ENCODE peak calls at places on chromosomes 1 and 21, in ten cellular contexts. Z, U, H, K, C, P, W, V, E and T are unnamed samples.

GRCh38 chr21:37071561-37072238 is 1.2 kb downstream of the PIGP start:
- DNase-seq in U (no peak), P (peak; percentile 81), K (no peak), H (peak; percentile 1), C (peak; percentile 33), W (peak; percentile 89), Z (no peak), V (no peak), E (peak; percentile 47), T (peak; percentile 87)

GRCh38 chr1:100622037-100622436 is 84.1 kb downstream of the GPR88 start:
- DNase-seq in E (no peak), U (no peak), C (no peak), H (no peak), V (peak; percentile 92), K (no peak), Z (no peak), W (no peak), P (peak; percentile 53), T (no peak)

GRCh38 chr1:28417441-28418277 is 48.1 kb downstream of the PHACTR4 start:
- DNase-seq in U (no peak), Z (no peak), W (no peak), V (no peak), H (no peak), P (no peak), E (no peak), K (no peak), C (no peak), T (no peak)

GRCh38 chr1:113118266-113118665 is 45.3 kb downstream of the LRIG2 start:
- DNase-seq in V (no peak), C (no peak), P (no peak), K (no peak), W (no peak), H (no peak), U (no peak), Z (no peak), E (no peak), T (no peak)

GRCh38 chr1:18247151-18247550 is 139.6 kb downstream of the IGSF21 start:
- DNase-seq in W (no peak), H (no peak), C (no peak), V (no peak), U (no peak), Z (no peak), P (no peak), K (no peak), E (no peak), T (no peak)

GRCh38 chr1:43444827-43445225 is 8.9 kb downstream of the HYI start:
- DNase-seq in H (peak; percentile 73), W (no peak), Z (no peak), P (peak; percentile 12), K (peak; percentile 29), C (no peak), E (no peak), U (no peak), V (no peak), T (peak; percentile 69)

GRCh38 chr21:31713973-31714740 is 17.8 kb downstream of the SCAF4 start:
- DNase-seq in P (no peak), E (no peak), K (no peak), W (no peak), U (no peak), V (no peak), Z (no peak), H (no peak), C (no peak), T (no peak)

GRCh38 chr1:117735045-117735992 is 129.5 kb downstream of the TENT5C start:
- DNase-seq in C (no peak), K (no peak), H (peak; percentile 59), P (peak; percentile 43), W (no peak), U (no peak), E (no peak), V (no peak), Z (no peak), T (no peak)

GRCh38 chr1:194069168-194069830 is 882.9 kb upstream of the B3GALT2 start:
- DNase-seq in K (no peak), H (peak; percentile 36), W (peak; percentile 64), E (peak; percentile 78), Z (no peak), C (no peak), V (no peak), P (peak; percentile 17), U (peak; percentile 86), T (no peak)

GRCh38 chr1:224267922-224268321 is 62.0 kb downstream of the NVL start:
- DNase-seq in U (no peak), E (no peak), Z (no peak), V (no peak), K (no peak), W (no peak), C (no peak), P (no peak), H (no peak), T (no peak)

GRCh38 chr1:183310753-183311465 is 107.3 kb downstream of the NMNAT2 start:
- DNase-seq in C (no peak), W (no peak), K (no peak), H (no peak), Z (no peak), V (no peak), P (no peak), E (no peak), U (no peak), T (no peak)

GRCh38 chr1:116916002-116916401 is 6.3 kb downstream of the PTGFRN start:
- DNase-seq in E (no peak), C (no peak), H (no peak), U (no peak), Z (no peak), P (no peak), W (no peak), V (no peak), K (no peak), T (no peak)

DNA sequence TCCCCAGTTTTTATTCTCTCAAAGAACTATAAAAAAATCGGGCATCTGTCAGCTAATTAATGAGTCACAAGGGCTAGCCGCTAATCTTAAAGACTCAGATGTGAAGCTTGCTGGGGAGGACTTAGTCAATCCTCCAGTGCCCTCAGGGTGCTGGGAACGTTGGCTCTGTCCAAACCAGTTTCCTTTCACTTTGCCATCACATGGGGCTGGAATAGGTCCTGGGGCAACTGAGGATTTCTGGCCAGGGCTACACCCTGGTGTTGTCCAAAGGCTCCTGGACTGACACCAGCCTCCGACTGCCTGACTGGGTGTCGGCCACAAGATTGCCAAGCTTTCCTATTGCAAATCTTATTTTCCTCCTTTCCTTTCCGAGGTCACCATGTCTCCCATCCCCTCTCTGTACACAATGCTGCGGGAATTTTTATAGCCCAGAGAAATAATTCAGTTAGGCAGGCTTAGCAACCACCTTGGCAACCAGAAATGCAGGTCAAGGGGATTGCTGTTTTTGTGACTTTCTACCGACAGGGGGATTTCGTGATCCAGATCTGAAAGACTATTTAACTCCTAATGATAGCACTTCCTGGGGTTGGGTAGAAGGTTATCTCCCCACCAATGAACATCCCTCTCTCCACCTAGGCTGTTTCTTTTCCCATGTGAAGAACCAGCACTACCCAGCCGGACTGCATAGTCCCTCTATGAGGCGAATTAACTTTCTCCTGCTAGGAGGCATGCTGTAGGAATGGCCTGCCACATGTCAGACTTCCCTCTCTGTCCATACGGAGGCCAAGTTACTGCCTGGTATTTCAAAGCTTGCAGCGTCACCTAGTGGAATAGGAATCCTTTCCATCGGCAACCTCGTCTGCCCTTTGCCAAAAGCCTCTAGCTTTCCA is 29.9 kb upstream of the CTBS start:
- DNase-seq in V (no peak), C (peak; percentile 61), Z (no peak), E (peak; percentile 23), H (no peak), U (no peak), W (peak; percentile 86), P (peak; percentile 29), K (peak; percentile 69), T (peak; percentile 79)
- TF ChIP-seq CTCF in V (peak; percentile 38), C (peak; percentile 53), Z (no peak), E (peak; percentile 87), H (peak; percentile 65), U (peak; percentile 38), W (peak; percentile 88), P (peak; percentile 6), K (peak; percentile 74), T (peak; percentile 67)

DNA sequence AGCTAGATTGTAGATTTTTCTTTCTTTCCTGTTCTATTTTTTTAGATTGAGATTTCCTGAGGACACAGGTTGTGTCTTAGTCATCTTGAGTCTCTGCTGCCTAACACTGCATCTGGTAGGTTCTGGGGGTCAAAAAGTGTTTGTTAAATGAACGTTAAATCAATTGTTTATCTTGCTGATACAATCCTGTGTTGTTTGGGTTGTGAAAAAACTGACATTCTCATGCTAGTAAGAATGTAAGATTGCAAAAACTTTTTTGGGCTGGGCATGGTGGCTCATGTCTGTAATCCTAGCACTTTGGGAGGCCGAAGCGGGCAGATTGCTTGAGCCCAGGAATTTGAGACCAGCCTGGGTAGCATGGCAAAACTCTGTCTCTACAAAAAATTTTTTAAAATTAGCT is 3.4 kb downstream of the CTSK start:
- DNase-seq in Z (no peak), K (no peak), W (no peak), H (no peak), E (no peak), P (no peak), V (no peak), C (no peak), U (no peak), T (no peak)
- H3K27ac ChIP-seq in Z (no peak overlapping the region), K (no peak overlapping the region), W (no peak overlapping the region), H (no peak overlapping the region), E (no peak overlapping the region), P (no peak overlapping the region), V (no peak overlapping the region), C (no peak overlapping the region), U (no peak overlapping the region), T (no peak overlapping the region)

GRCh38 chr1:150549496-150550221 is 451 bp downstream of the ADAMTSL4 start:
- DNase-seq in P (peak; percentile 71), C (no peak), H (peak; percentile 50), E (no peak), Z (no peak), W (peak; percentile 82), K (peak; percentile 45), U (no peak), V (no peak), T (peak; percentile 80)
- TF ChIP-seq CTCF in P (no peak), C (no peak), H (no peak), E (no peak), Z (no peak), W (no peak), K (peak; percentile 20), U (no peak), V (peak; percentile 4), T (no peak)

GRCh38 chr1:170741678-170742077 is 77.7 kb downstream of the PRRX1 start:
- DNase-seq in W (no peak), P (no peak), K (no peak), Z (no peak), V (no peak), C (no peak), U (no peak), H (no peak), E (no peak), T (no peak)

GRCh38 chr1:170743083-170743482 is 79.2 kb downstream of the PRRX1 start:
- DNase-seq in P (no peak), Z (no peak), H (no peak), U (no peak), C (no peak), K (no peak), W (no peak), E (no peak), V (no peak), T (no peak)

GRCh38 chr1:170739803-170740202 is 75.9 kb downstream of the PRRX1 start:
- DNase-seq in W (no peak), V (no peak), C (no peak), E (no peak), K (no peak), H (no peak), P (no peak), U (no peak), Z (no peak), T (no peak)

GRCh38 chr1:170742600-170742999 is 78.7 kb downstream of the PRRX1 start:
- DNase-seq in K (no peak), W (no peak), Z (no peak), V (no peak), H (no peak), C (no peak), E (no peak), U (no peak), P (no peak), T (no peak)
- H3K27ac ChIP-seq in K (no peak overlapping the region), W (no peak overlapping the region), Z (no peak overlapping the region), V (no peak overlapping the region), H (no peak overlapping the region), C (no peak overlapping the region), E (no peak overlapping the region), U (no peak overlapping the region), P (no peak overlapping the region), T (no peak overlapping the region)